ENCODE peak calls at places on chromosome 15, in ten cellular contexts. R is left lung, B is body of pancreas, H is right atrium auricular region, M is heart left ventricle, A is psoas muscle, O is AG04450, X is thoracic aorta, F is upper lobe of right lung, V is esophagus squamous epithelium. C is an unnamed sample.

GRCh38 chr15:74193305-74193718 is 9.3 kb downstream of the STRA6 start:
- DNase-seq in B (no peak), F (no peak), O (no peak), A (no peak), V (no peak), X (no peak), M (no peak), H (no peak), R (peak), C (no peak)

GRCh38 chr15:39642011-39642640 is 61.2 kb downstream of the THBS1 start:
- DNase-seq in M (no peak), F (no peak), V (no peak), R (no peak), B (no peak), H (no peak), A (no peak), X (no peak), O (peak), C (no peak)

GRCh38 chr15:40285151-40285898 is 2.5 kb upstream of the ANKRD63 start:
- DNase-seq in V (no peak), A (no peak), X (no peak), F (no peak), H (no peak), M (no peak), B (no peak), R (peak), O (no peak), C (no peak)

GRCh38 chr15:89299896-89300295 is 34.7 kb downstream of the POLG start:
- DNase-seq in V (no peak), O (peak), B (no peak), M (no peak), X (no peak), A (no peak), R (no peak), F (no peak), H (no peak), C (no peak)

GRCh38 chr15:39997031-39997430 is 42.0 kb downstream of the SRP14 start:
- DNase-seq in H (no peak), X (no peak), V (no peak), B (no peak), A (no peak), R (no peak), F (no peak), M (no peak), O (no peak), C (no peak)

GRCh38 chr15:38617831-38618230 is 53.2 kb upstream of the RASGRP1 start:
- DNase-seq in V (no peak), X (no peak), F (no peak), M (no peak), B (no peak), R (no peak), H (no peak), O (no peak), A (no peak), C (no peak)

GRCh38 chr15:74618841-74619596 is 3.4 kb downstream of the CLK3 start:
- DNase-seq in R (no peak), O (no peak), V (no peak), M (no peak), H (no peak), B (no peak), F (no peak), X (no peak), A (no peak), C (no peak)

GRCh38 chr15:93974804-93975481 is 256.4 kb upstream of the MCTP2 start:
- DNase-seq in B (peak), H (no peak), M (no peak), V (no peak), F (no peak), R (no peak), A (no peak), O (peak), X (no peak), C (no peak)

GRCh38 chr15:78446551-78446950 is 8.5 kb downstream of the IREB2 start:
- DNase-seq in M (no peak), V (no peak), X (no peak), A (no peak), R (no peak), F (no peak), B (no peak), O (no peak), H (no peak), C (no peak)

GRCh38 chr15:64892850-64893403 is 18.8 kb upstream of the ANKDD1A start:
- DNase-seq in B (no peak), V (no peak), X (no peak), H (no peak), O (no peak), R (no peak), F (no peak), A (no peak), M (no peak), C (no peak)

GRCh38 chr15:95174281-95174680 is 942.9 kb downstream of the MCTP2 start:
- DNase-seq in X (no peak), A (peak), F (no peak), O (no peak), B (no peak), H (no peak), R (no peak), V (no peak), M (no peak), C (no peak)

GRCh38 chr15:65033659-65034269 is 4.3 kb upstream of the MTFMT start:
- DNase-seq in O (no peak), H (no peak), F (no peak), A (no peak), R (no peak), V (no peak), X (no peak), M (no peak), B (no peak), C (no peak)

GRCh38 chr15:31328999-31329639 is 2.5 kb downstream of the KLF13 start:
- DNase-seq in M (no peak), R (no peak), H (no peak), B (peak), A (peak), X (no peak), F (peak), V (no peak), O (no peak), C (no peak)

GRCh38 chr15:68413363-68414255 is 18.4 kb downstream of the ITGA11 start:
- DNase-seq in F (no peak), M (no peak), A (peak), O (no peak), R (no peak), X (no peak), V (no peak), H (peak), B (no peak), C (peak)

GRCh38 chr15:87710406-87710805 is 546.1 kb downstream of the NTRK3 start:
- DNase-seq in X (no peak), B (peak), V (no peak), O (peak), R (no peak), H (no peak), A (no peak), F (no peak), M (no peak), C (peak)

GRCh38 chr15:86432861-86433260 is 353.2 kb downstream of the AGBL1 start:
- DNase-seq in M (no peak), F (no peak), R (peak), H (no peak), O (no peak), X (no peak), V (no peak), A (no peak), B (no peak), C (no peak)

GRCh38 chr15:92683511-92683834 is 27.9 kb upstream of the FAM174B start:
- DNase-seq in A (peak), M (peak), R (no peak), H (no peak), V (no peak), B (peak), X (no peak), F (no peak), O (no peak), C (no peak)

GRCh38 chr15:91258436-91258779 is 158.4 kb downstream of the SV2B start:
- DNase-seq in B (no peak), R (no peak), X (no peak), O (no peak), A (no peak), H (no peak), F (no peak), M (no peak), V (no peak), C (no peak)

GRCh38 chr15:99096173-99096893 is 8.5 kb upstream of the SYNM start:
- DNase-seq in M (no peak), A (no peak), V (no peak), O (no peak), H (peak), F (no peak), R (no peak), X (no peak), B (no peak), C (no peak)

GRCh38 chr15:68578960-68579935 is at the start of gene CORO2B:
- DNase-seq in M (peak), H (no peak), V (no peak), A (peak), X (no peak), O (no peak), B (peak), R (no peak), F (peak), C (no peak)

GRCh38 chr15:89071471-89071870 is 16.8 kb upstream of the ABHD2 start:
- DNase-seq in M (no peak), A (no peak), R (no peak), O (no peak), H (no peak), F (no peak), V (no peak), X (no peak), B (no peak), C (no peak)

GRCh38 chr15:65163041-65163440 is 22.1 kb downstream of the CLPX start:
- DNase-seq in H (no peak), R (no peak), A (no peak), F (no peak), B (no peak), V (no peak), X (no peak), M (no peak), O (no peak), C (no peak)

GRCh38 chr15:63090502-63091286 is 31.0 kb upstream of the LACTB start:
- DNase-seq in B (no peak), M (no peak), H (no peak), R (no peak), O (no peak), F (no peak), A (no peak), X (no peak), V (no peak), C (no peak)

GRCh38 chr15:74174216-74174965 is 881 bp downstream of the ISLR start:
- DNase-seq in H (no peak), M (peak), R (no peak), O (no peak), V (no peak), A (peak), F (no peak), X (no peak), B (no peak), C (peak)

GRCh38 chr15:44804303-44805046 is 68.1 kb downstream of the TRIM69 start:
- DNase-seq in X (no peak), M (no peak), H (no peak), A (no peak), F (no peak), R (no peak), V (no peak), B (no peak), O (no peak), C (no peak)

GRCh38 chr15:92938387-92938786 is 38.3 kb downstream of the CHD2 start:
- DNase-seq in H (no peak), R (no peak), V (no peak), F (no peak), X (no peak), M (no peak), O (no peak), B (no peak), A (no peak), C (no peak)

GRCh38 chr15:27017168-27017809 is 46.3 kb downstream of the GABRG3 start:
- DNase-seq in X (no peak), O (peak), F (no peak), M (no peak), A (no peak), R (no peak), V (no peak), B (peak), H (no peak), C (no peak)

GRCh38 chr15:31262143-31262530 is 64.5 kb upstream of the KLF13 start:
- DNase-seq in R (no peak), V (no peak), B (no peak), F (peak), X (no peak), A (no peak), H (peak), O (no peak), M (no peak), C (peak)

GRCh38 chr15:89812126-89812846 is 2.4 kb downstream of the ANPEP start:
- DNase-seq in O (no peak), A (peak), R (no peak), X (no peak), H (peak), F (no peak), M (peak), V (no peak), B (peak), C (no peak)

GRCh38 chr15:68821190-68821897 is 649 bp upstream of the ANP32A start:
- DNase-seq in M (no peak), A (no peak), V (no peak), X (no peak), H (no peak), B (no peak), F (no peak), O (no peak), R (peak), C (no peak)

GRCh38 chr15:97692317-97693015 is 268.0 kb upstream of the ARRDC4 start:
- DNase-seq in V (no peak), A (peak), O (no peak), M (peak), R (no peak), B (no peak), F (no peak), X (no peak), H (no peak), C (no peak)

GRCh38 chr15:100892013-100892355 is 12.4 kb downstream of the ALDH1A3 start:
- DNase-seq in M (no peak), X (no peak), B (no peak), O (no peak), F (no peak), H (no peak), R (no peak), V (no peak), A (no peak), C (no peak)
- H3K27ac ChIP-seq in M (no peak), X (no peak), B (no peak), O (no peak), F (no peak), H (no peak), R (no peak), V (no peak), A (no peak), C (no peak)

DNA sequence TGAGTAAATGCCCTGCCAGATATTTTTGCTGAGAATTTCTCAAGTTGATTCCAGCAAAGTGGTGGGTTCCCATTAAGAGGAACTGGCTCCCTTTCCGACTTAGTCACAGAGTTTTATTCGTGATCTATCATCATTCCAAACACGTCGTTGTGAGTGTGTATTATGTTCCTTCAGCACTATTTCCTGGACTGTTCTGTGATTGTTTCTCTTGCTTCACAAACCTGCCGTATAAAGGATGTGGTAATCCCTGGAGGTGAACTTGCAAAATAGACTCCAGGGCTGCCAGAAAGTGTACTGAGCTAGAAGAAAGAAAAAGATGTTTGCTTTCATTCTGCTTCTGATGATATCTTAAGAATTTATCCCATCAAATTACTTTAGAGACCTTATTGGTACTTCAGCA is 14.5 kb upstream of the CAPN3 start:
- DNase-seq in R (no peak), O (no peak), A (no peak), X (no peak), F (no peak), B (no peak), V (no peak), H (no peak), M (no peak), C (no peak)
- H3K27ac ChIP-seq in R (peak), O (no peak), A (peak), X (peak), F (no peak), B (no peak), V (no peak), H (peak), M (no peak), C (no peak)

DNA sequence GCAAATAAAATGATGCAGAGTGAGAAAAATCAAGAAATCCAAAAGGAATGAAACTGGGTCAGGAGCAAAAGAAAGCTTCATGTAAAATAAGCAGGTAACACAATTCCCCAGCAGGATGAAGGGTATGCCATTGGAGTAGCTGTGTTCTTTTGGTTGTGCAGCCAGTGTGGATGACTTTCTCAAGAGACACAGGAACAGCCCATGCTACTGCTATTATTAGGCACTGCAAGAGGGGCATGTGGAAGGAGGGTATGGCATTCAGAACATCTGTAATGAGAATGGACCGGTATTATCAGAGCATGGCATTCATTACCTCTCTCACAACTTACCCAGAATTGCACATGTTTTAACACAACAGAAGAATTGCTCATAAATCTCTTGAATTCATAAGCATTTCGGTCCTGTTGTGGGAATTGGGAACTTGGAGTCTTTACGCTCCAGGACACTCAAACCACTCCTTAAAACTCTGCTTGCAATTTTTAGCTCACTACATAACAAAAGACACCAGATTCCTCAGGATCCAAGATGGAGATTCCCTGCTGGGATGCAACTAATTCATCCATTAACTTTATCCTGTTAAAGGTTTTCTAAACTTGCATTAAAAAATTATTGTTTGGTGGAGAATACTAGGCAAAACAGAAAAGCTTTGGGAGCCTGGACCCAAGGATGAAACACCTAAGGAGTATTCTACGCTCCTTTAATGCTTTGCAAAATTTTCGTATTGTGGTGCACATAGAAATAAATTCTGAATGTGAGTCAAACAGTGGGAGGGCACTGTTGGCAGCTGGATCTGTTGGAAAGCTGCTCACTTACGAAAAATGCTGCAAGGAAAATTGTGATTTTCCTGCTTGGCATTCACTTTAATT is 34.7 kb upstream of the CDIN1 start:
- DNase-seq in R (no peak), B (no peak), A (no peak), H (no peak), M (no peak), X (no peak), F (no peak), O (no peak), V (no peak), C (no peak)
- H3K27ac ChIP-seq in R (no peak), B (no peak), A (no peak), H (no peak), M (no peak), X (no peak), F (no peak), O (no peak), V (no peak), C (no peak)

DNA sequence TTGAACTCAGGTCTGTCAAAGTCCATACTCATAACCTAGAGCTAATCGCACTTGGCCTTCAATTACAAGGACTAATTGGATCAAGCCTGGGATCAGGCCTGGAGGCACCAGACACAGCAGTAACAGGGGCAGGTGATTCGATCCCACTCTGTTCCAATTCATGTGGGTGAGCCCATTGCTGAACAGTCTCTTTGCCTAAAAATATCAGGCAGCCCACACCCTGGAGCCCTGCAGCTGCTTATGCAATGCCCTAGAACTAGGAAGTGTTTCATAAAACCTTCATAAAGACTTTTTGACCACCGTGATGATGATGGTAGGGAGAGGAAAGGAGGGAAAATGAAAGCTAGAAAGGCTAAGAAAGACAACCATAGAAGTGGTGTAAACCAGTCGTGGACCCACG is 47.8 kb upstream of the NEO1 start:
- DNase-seq in H (no peak), B (no peak), O (no peak), V (no peak), X (no peak), A (no peak), F (no peak), R (no peak), M (no peak), C (no peak)
- H3K27ac ChIP-seq in H (no peak), B (no peak), O (no peak), V (no peak), X (no peak), A (no peak), F (no peak), R (no peak), M (no peak), C (no peak)

GRCh38 chr15:66772604-66772966 is 70.5 kb downstream of the SMAD6 start:
- DNase-seq in A (no peak), F (no peak), H (no peak), O (no peak), X (no peak), M (no peak), R (no peak), B (no peak), V (no peak), C (no peak)

GRCh38 chr15:66768984-66769383 is 66.9 kb downstream of the SMAD6 start:
- DNase-seq in V (no peak), A (no peak), H (no peak), X (no peak), M (no peak), F (peak), B (no peak), O (no peak), R (no peak), C (no peak)

GRCh38 chr15:66772967-66773873 is 71.2 kb downstream of the SMAD6 start:
- DNase-seq in M (peak), F (no peak), R (no peak), B (peak), V (no peak), H (no peak), X (no peak), O (no peak), A (peak), C (no peak)

GRCh38 chr15:66771351-66771650 is 69.3 kb downstream of the SMAD6 start:
- DNase-seq in B (no peak), M (no peak), V (no peak), X (no peak), H (no peak), F (no peak), R (no peak), O (no peak), A (peak), C (no peak)

GRCh38 chr15:66770518-66771350 is 68.7 kb downstream of the SMAD6 start:
- DNase-seq in F (no peak), B (no peak), R (no peak), X (no peak), O (no peak), H (no peak), A (peak), M (no peak), V (no peak), C (no peak)
- H3K27ac ChIP-seq in F (no peak), B (peak), R (no peak), X (no peak), O (peak), H (no peak), A (no peak), M (no peak), V (no peak), C (no peak)

GRCh38 chr15:22885105-22885504 is 46.6 kb downstream of the NIPA2 start:
- DNase-seq in M (no peak), B (no peak), V (no peak), A (no peak), H (no peak), F (no peak), R (no peak), X (no peak), O (no peak), C (no peak)
- H3K27ac ChIP-seq in M (no peak), B (no peak), V (no peak), A (no peak), H (no peak), F (no peak), R (no peak), X (no peak), O (no peak), C (no peak)

DNA sequence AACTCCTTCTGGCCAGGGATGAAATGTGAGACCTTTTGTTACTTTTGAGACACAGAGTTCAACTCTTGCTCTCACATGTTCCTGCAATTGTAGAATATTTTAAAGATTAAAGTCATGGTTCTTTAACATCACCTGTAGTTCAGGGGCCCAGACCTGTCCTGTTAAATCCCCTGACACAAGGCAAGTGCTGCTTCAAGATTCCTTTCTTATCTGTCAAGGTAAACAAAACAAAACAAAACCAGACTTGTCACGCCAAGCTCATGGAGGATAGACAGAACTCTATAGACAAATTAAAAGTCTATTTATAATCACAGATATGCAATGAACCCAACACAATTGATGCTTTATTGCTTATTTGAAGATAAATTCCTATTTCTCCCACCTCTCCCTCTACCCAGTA is 48.6 kb upstream of the NEDD4 start:
- DNase-seq in A (no peak), M (no peak), X (no peak), O (no peak), V (no peak), F (no peak), R (no peak), H (no peak), B (no peak), C (no peak)
- H3K27ac ChIP-seq in A (no peak), M (no peak), X (no peak), O (no peak), V (no peak), F (no peak), R (no peak), H (no peak), B (no peak), C (no peak)

C was measured in coronary artery.